ENCODE peak calls at places on chromosomes 5 and 9, in four cellular contexts. One of them, this sample, is unnamed.

GRCh38 chr5:90530736-90531487 is 1.5 kb upstream of the LYSMD3 start:
- DNase-seq in PC-3: peak
- DNase-seq in CD8-positive, alpha-beta T cell: no peak
- DNase-seq in foreskin fibroblast: no peak
- DNase-seq in this sample: no peak

GRCh38 chr9:130661461-130662098 is 2.8 kb upstream of the PRDM12 start:
- DNase-seq in PC-3: no peak
- DNase-seq in CD8-positive, alpha-beta T cell: no peak
- DNase-seq in foreskin fibroblast: peak
- DNase-seq in this sample: no peak

GRCh38 chr5:157390179-157390923 is 69.7 kb upstream of the NIPAL4 start:
- DNase-seq in PC-3: peak
- DNase-seq in CD8-positive, alpha-beta T cell: peak
- DNase-seq in foreskin fibroblast: peak
- DNase-seq in this sample: no peak

GRCh38 chr5:62473209-62473608 is 60.6 kb downstream of the IPO11 start:
- DNase-seq in PC-3: peak
- DNase-seq in CD8-positive, alpha-beta T cell: no peak
- DNase-seq in foreskin fibroblast: peak
- DNase-seq in this sample: peak

GRCh38 chr9:132546148-132547051 is 36.0 kb upstream of the BARHL1 start:
- DNase-seq in PC-3: no peak
- DNase-seq in CD8-positive, alpha-beta T cell: no peak
- DNase-seq in foreskin fibroblast: peak
- DNase-seq in this sample: peak

GRCh38 chr5:112257961-112258360 is 161.1 kb downstream of the EPB41L4A start:
- DNase-seq in PC-3: no peak
- DNase-seq in CD8-positive, alpha-beta T cell: no peak
- DNase-seq in foreskin fibroblast: no peak
- DNase-seq in this sample: no peak

GRCh38 chr5:168117469-168117868 is 174.0 kb upstream of the WWC1 start:
- DNase-seq in PC-3: no peak
- DNase-seq in CD8-positive, alpha-beta T cell: no peak
- DNase-seq in foreskin fibroblast: no peak
- DNase-seq in this sample: no peak

GRCh38 chr9:5671711-5672353 is 42.9 kb downstream of the RIC1 start:
- DNase-seq in PC-3: peak
- DNase-seq in CD8-positive, alpha-beta T cell: peak
- DNase-seq in foreskin fibroblast: no peak
- DNase-seq in this sample: no peak

GRCh38 chr5:77028631-77029375 is 1.4 kb upstream of the AGGF1 start:
- DNase-seq in PC-3: no peak
- DNase-seq in CD8-positive, alpha-beta T cell: no peak
- DNase-seq in foreskin fibroblast: no peak
- DNase-seq in this sample: no peak

GRCh38 chr5:40428129-40428528 is 251.6 kb upstream of the PTGER4 start:
- DNase-seq in PC-3: peak
- DNase-seq in CD8-positive, alpha-beta T cell: no peak
- DNase-seq in foreskin fibroblast: peak
- DNase-seq in this sample: peak

GRCh38 chr5:3214838-3215374 is 380.7 kb upstream of the IRX1 start:
- DNase-seq in PC-3: no peak
- DNase-seq in CD8-positive, alpha-beta T cell: no peak
- DNase-seq in foreskin fibroblast: no peak
- DNase-seq in this sample: no peak

GRCh38 chr5:79774855-79775237 is 85.2 kb downstream of the CMYA5 start:
- DNase-seq in PC-3: no peak
- DNase-seq in CD8-positive, alpha-beta T cell: no peak
- DNase-seq in foreskin fibroblast: no peak
- DNase-seq in this sample: no peak

GRCh38 chr9:126321742-126322141 is 4.9 kb upstream of the MVB12B start:
- DNase-seq in PC-3: no peak
- DNase-seq in CD8-positive, alpha-beta T cell: no peak
- DNase-seq in foreskin fibroblast: no peak
- DNase-seq in this sample: no peak

GRCh38 chr9:126319651-126320050 is 7.0 kb upstream of the MVB12B start:
- DNase-seq in PC-3: no peak
- DNase-seq in CD8-positive, alpha-beta T cell: no peak
- DNase-seq in foreskin fibroblast: no peak
- DNase-seq in this sample: no peak

GRCh38 chr9:126317513-126317912 is 9.1 kb upstream of the MVB12B start:
- DNase-seq in PC-3: peak
- DNase-seq in CD8-positive, alpha-beta T cell: peak
- DNase-seq in foreskin fibroblast: peak
- DNase-seq in this sample: no peak

GRCh38 chr9:126318858-126319257 is 7.8 kb upstream of the MVB12B start:
- DNase-seq in PC-3: no peak
- DNase-seq in CD8-positive, alpha-beta T cell: no peak
- DNase-seq in foreskin fibroblast: no peak
- DNase-seq in this sample: no peak

GRCh38 chr9:126320158-126320922 is 6.3 kb upstream of the MVB12B start:
- DNase-seq in PC-3: no peak
- DNase-seq in CD8-positive, alpha-beta T cell: no peak
- DNase-seq in foreskin fibroblast: no peak
- DNase-seq in this sample: no peak
- TF ChIP-seq CTCF in PC-3: no peak
- TF ChIP-seq CTCF in CD8-positive, alpha-beta T cell: no peak
- TF ChIP-seq CTCF in foreskin fibroblast: no peak
- TF ChIP-seq CTCF in this sample: no peak

GRCh38 chr5:84602371-84602771 is 217.7 kb upstream of the EDIL3 start:
- DNase-seq in PC-3: peak
- DNase-seq in CD8-positive, alpha-beta T cell: no peak
- DNase-seq in foreskin fibroblast: peak
- DNase-seq in this sample: no peak
- TF ChIP-seq CTCF in PC-3: no peak
- TF ChIP-seq CTCF in CD8-positive, alpha-beta T cell: no peak
- TF ChIP-seq CTCF in foreskin fibroblast: no peak
- TF ChIP-seq CTCF in this sample: no peak

GRCh38 chr5:102554728-102555127 is 55.9 kb upstream of the SLCO6A1 start:
- DNase-seq in PC-3: peak
- DNase-seq in CD8-positive, alpha-beta T cell: no peak
- DNase-seq in foreskin fibroblast: no peak
- DNase-seq in this sample: peak
- TF ChIP-seq CTCF in PC-3: peak
- TF ChIP-seq CTCF in CD8-positive, alpha-beta T cell: no peak
- TF ChIP-seq CTCF in foreskin fibroblast: no peak
- TF ChIP-seq CTCF in this sample: peak

DNA sequence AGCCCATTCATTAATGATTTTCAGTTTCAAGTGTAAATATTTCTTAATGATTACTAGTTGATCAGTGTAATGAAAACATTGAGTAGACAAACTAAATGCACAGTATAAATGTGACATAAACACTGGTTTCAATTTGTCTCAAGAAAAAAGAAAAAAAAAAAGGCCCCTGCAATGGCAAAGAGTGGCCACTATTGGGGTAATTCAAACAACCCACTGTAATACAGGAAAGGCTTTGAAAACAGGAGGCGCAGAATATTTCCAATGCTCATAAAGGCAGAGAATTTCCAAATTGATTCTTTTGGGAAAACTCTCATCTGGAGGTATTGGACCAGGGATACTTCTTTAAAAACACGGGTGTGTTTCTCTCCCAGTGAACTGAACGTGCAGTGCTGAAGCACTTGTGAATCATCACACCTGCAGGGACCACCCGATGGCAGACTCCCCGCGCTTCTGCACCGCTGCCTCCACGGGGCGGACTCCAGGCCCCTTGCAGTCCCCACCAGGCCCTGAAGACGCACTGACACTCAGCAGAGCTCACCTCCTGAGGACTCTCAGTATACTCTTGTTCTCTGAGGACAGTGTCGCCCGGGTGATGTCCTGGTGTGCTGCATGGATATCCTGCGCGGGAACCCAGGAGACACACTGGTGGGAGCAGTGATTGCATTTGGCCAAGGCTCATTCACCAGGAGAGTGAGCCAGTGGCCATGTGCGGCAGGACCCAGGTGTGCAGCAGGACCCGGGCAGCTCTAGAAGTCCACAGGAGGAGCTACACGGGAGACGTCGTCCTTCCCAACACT is 227.6 kb upstream of the IRX4 start:
- DNase-seq in PC-3: no peak
- DNase-seq in CD8-positive, alpha-beta T cell: no peak
- DNase-seq in foreskin fibroblast: no peak
- DNase-seq in this sample: no peak
- TF ChIP-seq CTCF in PC-3: no peak
- TF ChIP-seq CTCF in CD8-positive, alpha-beta T cell: no peak
- TF ChIP-seq CTCF in foreskin fibroblast: no peak
- TF ChIP-seq CTCF in this sample: no peak

This sample was measured in A673.